ENCODE peak calls at places on chromosomes 7 and 10, in four cellular contexts. B is HepG2, Z is H1, A is K562. E is an unnamed sample.

GRCh38 chr10:68897336-68897741 is 3.8 kb upstream of the DDX50 start:
- DNase-seq in B (peak; percentile 64), A (peak; percentile 64), Z (no peak), E (peak; percentile 79)

GRCh38 chr7:99955247-99955646 is 20.6 kb downstream of the AZGP1 start:
- DNase-seq in Z (no peak), A (no peak), B (no peak), E (no peak)

GRCh38 chr10:103921248-103921647 is 3.3 kb upstream of the STN1 start:
- DNase-seq in Z (no peak), A (no peak), B (no peak), E (no peak)

GRCh38 chr10:33706191-33706590 is 371.7 kb upstream of the NRP1 start:
- DNase-seq in A (no peak), Z (no peak), B (no peak), E (no peak)

GRCh38 chr7:103805376-103805775 is 184.1 kb downstream of the RELN start:
- DNase-seq in B (no peak), Z (no peak), A (no peak), E (no peak)

GRCh38 chr10:113129117-113129516 is 179.1 kb downstream of the TCF7L2 start:
- DNase-seq in B (no peak), Z (no peak), A (no peak), E (no peak)

GRCh38 chr7:130197094-130197493 is 8.1 kb downstream of the TMEM209 start:
- DNase-seq in Z (no peak), A (no peak), B (no peak), E (no peak)

GRCh38 chr10:72009430-72010081 is 45.4 kb downstream of the CHST3 start:
- DNase-seq in A (no peak), Z (no peak), B (no peak), E (no peak)

GRCh38 chr10:109981641-109982040 is 26.1 kb upstream of the ADD3 start:
- DNase-seq in B (no peak), Z (no peak), A (peak; percentile 43), E (no peak)

DNA sequence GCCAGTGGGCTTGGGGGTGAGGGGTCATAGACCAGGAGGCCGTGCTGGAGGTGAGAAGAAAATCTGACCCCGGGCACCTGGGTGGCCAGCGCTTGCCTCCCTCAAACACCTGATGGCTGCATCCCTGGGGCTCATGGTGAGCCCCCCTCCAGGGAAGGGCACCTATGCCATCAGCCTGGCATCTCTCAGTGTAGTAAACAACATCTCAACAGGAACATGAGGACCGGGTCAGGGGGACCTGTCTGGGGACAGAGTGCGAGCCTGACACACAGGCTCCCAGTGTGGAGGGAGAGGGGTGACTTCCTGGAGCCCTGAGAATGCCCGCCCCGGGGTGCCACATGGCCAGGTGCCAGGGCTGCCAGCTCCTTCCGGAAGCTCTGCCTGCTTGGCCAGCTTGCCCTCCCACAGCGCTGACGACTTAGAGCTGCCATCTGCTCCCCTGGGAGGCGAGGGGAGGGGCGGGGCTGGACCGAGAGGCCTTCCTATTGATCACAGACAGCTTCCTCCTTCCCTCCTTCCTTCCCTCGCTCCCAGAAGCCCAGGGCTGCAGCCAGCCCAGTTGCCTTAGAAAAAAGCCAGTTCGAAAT is 12.3 kb downstream of the STX1A start:
- DNase-seq in A (no peak), Z (no peak), B (no peak), E (peak; percentile 98)
- TF ChIP-seq CEBPB in A (no peak), Z (no peak), B (no peak), E (no peak)

GRCh38 chr7:40757097-40757496 is 622.3 kb downstream of the SUGCT start:
- DNase-seq in Z (no peak), B (no peak), A (no peak), E (no peak)

GRCh38 chr7:40758590-40758989 is 623.8 kb downstream of the SUGCT start:
- DNase-seq in A (no peak), Z (no peak), B (no peak), E (no peak)

GRCh38 chr7:40760293-40760964 is 625.6 kb downstream of the SUGCT start:
- DNase-seq in B (peak; percentile 83), Z (no peak), A (no peak), E (no peak)

GRCh38 chr7:40753455-40753854 is 618.6 kb downstream of the SUGCT start:
- DNase-seq in B (no peak), A (no peak), Z (no peak), E (no peak)

DNA sequence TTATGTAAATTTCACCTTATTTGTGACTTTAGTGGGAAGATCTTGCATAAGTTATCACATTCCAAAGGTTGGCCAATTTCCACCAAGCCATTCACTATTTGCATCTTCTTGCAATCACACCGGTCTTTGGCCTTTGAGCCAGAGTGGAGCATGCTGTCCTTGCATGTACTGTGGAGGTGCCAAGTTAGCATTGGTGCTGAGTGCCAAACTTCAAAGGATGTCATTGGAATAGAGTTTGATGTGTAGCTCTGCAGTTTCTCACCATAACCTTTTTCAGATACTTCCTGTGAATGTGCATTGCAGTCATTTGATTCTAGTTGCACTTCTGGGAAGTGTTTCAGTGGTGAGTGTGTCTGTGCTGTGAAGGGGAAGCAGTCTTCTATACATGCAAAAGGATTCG is 620.6 kb downstream of the SUGCT start:
- DNase-seq in Z (no peak), A (no peak), B (peak; percentile 87), E (no peak)
- TF ChIP-seq JUN in Z (no peak), A (no peak), B (no peak), E (no peak)

DNA sequence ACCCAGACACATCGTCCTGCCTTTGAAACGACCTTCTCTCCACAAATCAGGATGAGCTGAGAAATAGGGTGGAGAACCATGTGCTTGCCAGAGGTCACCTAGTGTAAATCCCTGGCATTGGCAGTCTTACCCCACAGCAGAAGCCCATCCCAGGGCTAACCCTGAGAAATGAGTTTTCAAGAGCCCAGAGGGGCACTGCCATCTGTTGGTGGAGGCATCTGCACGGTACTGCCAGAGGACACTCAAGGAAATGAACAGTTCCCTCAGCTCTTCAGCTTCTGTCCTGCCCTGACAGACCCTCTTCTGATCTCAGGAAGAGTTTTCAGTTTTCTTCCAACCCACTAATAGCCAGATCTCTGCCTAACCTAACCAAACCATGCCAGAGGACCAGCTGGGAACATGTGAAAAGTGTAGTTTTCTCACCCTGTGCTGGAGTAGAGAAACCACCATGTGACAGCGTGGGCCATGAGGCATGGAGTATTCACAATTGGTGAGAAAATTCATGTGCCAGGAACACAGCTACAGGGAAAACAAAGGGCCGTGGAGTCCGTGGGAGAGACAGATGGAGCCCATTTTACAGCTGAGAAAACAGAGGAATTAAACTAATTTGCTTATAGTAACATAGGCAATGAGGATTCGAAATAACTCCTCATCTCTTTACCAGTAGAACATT is 37.7 kb upstream of the ITPRID1 start:
- DNase-seq in Z (no peak), A (no peak), B (no peak), E (peak; percentile 42)
- TF ChIP-seq CTCF in Z (peak; percentile 7), A (no peak), B (no peak), E (peak; percentile 39)

GRCh38 chr7:24868724-24869123 is 111.3 kb downstream of the OSBPL3 start:
- DNase-seq in A (no peak), Z (no peak), B (no peak), E (no peak)

GRCh38 chr7:24862461-24862860 is 105.2 kb upstream of the GSDME start:
- DNase-seq in Z (no peak), B (no peak), A (no peak), E (no peak)

GRCh38 chr7:24869572-24869971 is 110.4 kb downstream of the OSBPL3 start:
- DNase-seq in A (no peak), B (no peak), Z (no peak), E (no peak)

GRCh38 chr7:24864214-24864817 is 107.1 kb upstream of the GSDME start:
- DNase-seq in B (no peak), Z (no peak), A (peak; percentile 91), E (no peak)

DNA sequence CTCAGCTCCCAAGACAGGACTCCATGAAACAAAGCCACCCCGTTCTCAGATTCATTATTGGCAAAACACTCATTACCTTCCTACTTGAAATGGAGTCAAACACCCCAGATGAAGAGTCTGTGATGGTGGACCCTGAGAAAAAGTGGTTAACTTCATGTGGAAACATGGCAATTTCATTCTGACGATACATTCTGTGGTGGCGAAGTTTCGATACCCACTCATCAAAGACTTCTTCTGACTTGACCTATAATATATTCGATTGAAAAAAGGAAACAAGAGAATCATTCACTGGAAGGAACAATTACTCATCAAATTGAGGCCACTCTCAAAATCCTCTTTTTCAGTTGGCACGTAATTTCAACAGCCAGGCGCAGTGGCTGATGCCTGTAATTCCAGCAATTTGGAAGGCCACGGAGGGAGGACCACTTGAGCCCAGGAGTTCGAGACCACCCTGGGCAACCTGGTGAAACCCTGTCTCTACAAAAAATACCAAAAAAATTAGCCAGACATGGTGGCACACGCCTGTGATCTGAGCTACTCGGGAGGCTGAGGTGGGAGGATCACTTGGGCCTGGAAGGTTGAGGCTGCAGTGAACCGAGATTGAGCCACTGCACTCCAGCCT is 108.8 kb upstream of the GSDME start:
- DNase-seq in A (no peak), B (no peak), Z (no peak), E (no peak)
- TF ChIP-seq CEBPB in A (no peak), B (no peak), Z (no peak), E (no peak)

GRCh38 chr10:3570330-3570729 is 214.7 kb downstream of the KLF6 start:
- DNase-seq in Z (no peak), A (peak; percentile 18), B (no peak), E (no peak)

GRCh38 chr10:3567291-3567963 is 217.6 kb downstream of the KLF6 start:
- DNase-seq in Z (no peak), B (no peak), A (no peak), E (no peak)

GRCh38 chr10:3570855-3571266 is 214.1 kb downstream of the KLF6 start:
- DNase-seq in Z (no peak), A (no peak), B (no peak), E (no peak)

GRCh38 chr10:3568392-3568791 is 216.6 kb downstream of the KLF6 start:
- DNase-seq in A (no peak), Z (no peak), B (no peak), E (no peak)

DNA sequence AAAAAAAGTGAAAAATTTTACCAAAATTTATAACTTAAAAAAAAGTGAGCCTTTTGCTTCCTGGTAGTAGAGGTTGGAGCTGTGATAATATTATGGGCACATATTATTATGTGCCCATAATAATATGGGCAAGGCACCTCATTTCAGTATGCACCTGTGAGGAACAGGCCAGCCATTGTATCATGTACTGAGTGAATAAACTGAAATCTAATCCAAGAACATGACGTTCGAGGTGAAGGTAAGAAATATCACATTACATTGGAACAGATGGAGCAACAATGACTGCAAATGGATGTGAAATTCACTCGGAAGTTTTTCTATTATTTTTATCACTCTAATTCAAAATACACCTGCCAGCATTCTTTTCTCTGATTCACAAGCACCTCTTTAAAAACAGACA is 216.0 kb downstream of the KLF6 start:
- DNase-seq in B (no peak), A (no peak), Z (no peak), E (no peak)
- TF ChIP-seq JUN in B (no peak), A (no peak), Z (no peak), E (no peak)

GRCh38 chr10:24974978-24975377 is 22.6 kb upstream of the PRTFDC1 start:
- DNase-seq in Z (no peak), B (peak; percentile 32), A (no peak), E (peak; percentile 3)
- TF ChIP-seq CTCF in Z (no peak), B (no peak), A (no peak), E (no peak)

GRCh38 chr10:20903635-20904390 is 6.7 kb upstream of the NEBL start:
- DNase-seq in Z (no peak), A (no peak), B (no peak), E (no peak)

GRCh38 chr10:20901110-20901509 is 4.0 kb upstream of the NEBL start:
- DNase-seq in Z (no peak), B (no peak), A (no peak), E (no peak)

GRCh38 chr10:20893297-20893696 is 3.8 kb downstream of the NEBL start:
- DNase-seq in A (no peak), B (no peak), Z (no peak), E (no peak)

GRCh38 chr10:20897146-20897834 is at the start of gene NEBL:
- DNase-seq in A (no peak), B (no peak), Z (no peak), E (no peak)

GRCh38 chr10:20898851-20899250 is 1.7 kb upstream of the NEBL start:
- DNase-seq in Z (no peak), A (no peak), B (no peak), E (no peak)
- TF ChIP-seq CEBPB in Z (no peak), A (no peak), B (no peak), E (no peak)

E was measured in A549.